ENCODE peak calls at places on chromosomes 2 and 18, in four cellular contexts. S, V, D and H are unnamed samples.

GRCh38 chr2:26942543-26943295 is 27.7 kb upstream of the MAPRE3 start:
- DNase-seq in S (peak), V (peak), D (peak), H (peak)

GRCh38 chr18:74654637-74655036 is 57.0 kb downstream of the ZNF407 start:
- DNase-seq in S (no peak), V (no peak), D (peak), H (no peak)

GRCh38 chr2:86782748-86783147 is 8.0 kb downstream of the CD8A start:
- DNase-seq in S (no peak), V (no peak), D (no peak), H (no peak)

GRCh38 chr2:95721726-95722125 is 129.9 kb downstream of the TRIM43 start:
- DNase-seq in S (no peak), V (no peak), D (no peak), H (no peak)

GRCh38 chr2:127702395-127703009 is 1.2 kb downstream of the SFT2D3 start:
- DNase-seq in S (no peak), V (no peak), D (no peak), H (no peak)

GRCh38 chr18:38427234-38427633 is 861.6 kb upstream of the CELF4 start:
- DNase-seq in S (no peak), V (peak), D (no peak), H (no peak)

GRCh38 chr18:50099725-50100414 is 95.1 kb downstream of the MYO5B start:
- DNase-seq in S (no peak), V (no peak), D (peak), H (peak)

GRCh38 chr2:173759959-173760358 is 205.2 kb downstream of the SP3 start:
- DNase-seq in S (no peak), V (no peak), D (no peak), H (no peak)

GRCh38 chr2:179460530-179460929 is 195.9 kb upstream of the SESTD1 start:
- DNase-seq in S (no peak), V (peak), D (peak), H (peak)

GRCh38 chr2:158936978-158937377 is 31.5 kb upstream of the TANC1 start:
- DNase-seq in S (no peak), V (no peak), D (peak), H (peak)

GRCh38 chr2:199147216-199147615 is 310.5 kb downstream of the SATB2 start:
- DNase-seq in S (no peak), V (no peak), D (no peak), H (no peak)

GRCh38 chr18:10406172-10406663 is 48.2 kb upstream of the APCDD1 start:
- DNase-seq in S (no peak), V (peak), D (no peak), H (no peak)

GRCh38 chr2:207135801-207136457 is 29.8 kb downstream of the KLF7 start:
- DNase-seq in S (no peak), V (no peak), D (no peak), H (no peak)

GRCh38 chr2:133788391-133788790 is 220.1 kb upstream of the NCKAP5 start:
- DNase-seq in S (no peak), V (no peak), D (peak), H (no peak)

GRCh38 chr18:48226401-48226800 is 182.8 kb downstream of the ZBTB7C start:
- DNase-seq in S (no peak), V (no peak), D (no peak), H (peak)

GRCh38 chr2:143192085-143192484 is 62.9 kb downstream of the ARHGAP15 start:
- DNase-seq in S (no peak), V (no peak), D (no peak), H (no peak)

GRCh38 chr2:67649331-67650071 is 252.4 kb downstream of the ETAA1 start:
- DNase-seq in S (no peak), V (peak), D (peak), H (no peak)

GRCh38 chr2:144801325-144801724 is 281.4 kb upstream of the ZEB2 start:
- DNase-seq in S (no peak), V (no peak), D (peak), H (no peak)

GRCh38 chr2:76296400-76296799 is 585.7 kb upstream of the GCFC2 start:
- DNase-seq in S (no peak), V (no peak), D (no peak), H (no peak)

GRCh38 chr2:32723467-32724079 is 95.7 kb downstream of the TTC27 start:
- DNase-seq in S (no peak), V (no peak), D (no peak), H (no peak)

GRCh38 chr2:133140620-133141019 is 427.6 kb downstream of the NCKAP5 start:
- DNase-seq in S (no peak), V (no peak), D (no peak), H (no peak)

GRCh38 chr2:105570326-105570725 is 171.5 kb upstream of the FHL2 start:
- DNase-seq in S (no peak), V (no peak), D (no peak), H (no peak)

GRCh38 chr2:3667151-3667631 is 9.2 kb downstream of the ALLC start:
- DNase-seq in S (peak), V (no peak), D (peak), H (peak)

GRCh38 chr2:148965596-148966431 is 72.7 kb upstream of the LYPD6B start:
- DNase-seq in S (no peak), V (no peak), D (no peak), H (no peak)

GRCh38 chr2:216936954-216937357 is 77.1 kb upstream of the TNP1 start:
- DNase-seq in S (no peak), V (no peak), D (no peak), H (peak)

GRCh38 chr18:52615321-52615720 is 275.3 kb downstream of the DCC start:
- DNase-seq in S (no peak), V (peak), D (no peak), H (no peak)

GRCh38 chr18:79121746-79122474 is 52.7 kb downstream of the ATP9B start:
- DNase-seq in S (no peak), V (no peak), D (peak), H (peak)

GRCh38 chr2:30341500-30342267 is 105.4 kb upstream of the LCLAT1 start:
- DNase-seq in S (no peak), V (no peak), D (no peak), H (no peak)

GRCh38 chr2:237998530-237998929 is 31.7 kb downstream of the UBE2F start:
- DNase-seq in S (no peak), V (no peak), D (peak), H (peak)

GRCh38 chr2:112693596-112693995 is 27.2 kb upstream of the NT5DC4 start:
- DNase-seq in S (peak), V (no peak), D (no peak), H (no peak)

GRCh38 chr2:223019987-223020717 is 31.8 kb upstream of the KCNE4 start:
- DNase-seq in S (no peak), V (no peak), D (no peak), H (no peak)

GRCh38 chr18:75309564-75309963 is 99.0 kb downstream of the TSHZ1 start:
- DNase-seq in S (no peak), V (peak), D (no peak), H (no peak)

GRCh38 chr2:215598376-215598975 is 162.6 kb upstream of the FN1 start:
- DNase-seq in S (no peak), V (no peak), D (peak), H (peak)

GRCh38 chr18:54147439-54147838 is 77.0 kb downstream of the MBD2 start:
- DNase-seq in S (no peak), V (no peak), D (no peak), H (no peak)

GRCh38 chr2:15783489-15783888 is 156.9 kb upstream of the MYCN start:
- DNase-seq in S (no peak), V (no peak), D (no peak), H (no peak)

GRCh38 chr2:15782769-15783294 is 157.5 kb upstream of the MYCN start:
- DNase-seq in S (no peak), V (no peak), D (no peak), H (no peak)

GRCh38 chr2:15780912-15781574 is 159.3 kb upstream of the MYCN start:
- DNase-seq in S (no peak), V (peak), D (no peak), H (no peak)

GRCh38 chr2:15780234-15780633 is 160.1 kb upstream of the MYCN start:
- DNase-seq in S (no peak), V (no peak), D (no peak), H (no peak)

DNA sequence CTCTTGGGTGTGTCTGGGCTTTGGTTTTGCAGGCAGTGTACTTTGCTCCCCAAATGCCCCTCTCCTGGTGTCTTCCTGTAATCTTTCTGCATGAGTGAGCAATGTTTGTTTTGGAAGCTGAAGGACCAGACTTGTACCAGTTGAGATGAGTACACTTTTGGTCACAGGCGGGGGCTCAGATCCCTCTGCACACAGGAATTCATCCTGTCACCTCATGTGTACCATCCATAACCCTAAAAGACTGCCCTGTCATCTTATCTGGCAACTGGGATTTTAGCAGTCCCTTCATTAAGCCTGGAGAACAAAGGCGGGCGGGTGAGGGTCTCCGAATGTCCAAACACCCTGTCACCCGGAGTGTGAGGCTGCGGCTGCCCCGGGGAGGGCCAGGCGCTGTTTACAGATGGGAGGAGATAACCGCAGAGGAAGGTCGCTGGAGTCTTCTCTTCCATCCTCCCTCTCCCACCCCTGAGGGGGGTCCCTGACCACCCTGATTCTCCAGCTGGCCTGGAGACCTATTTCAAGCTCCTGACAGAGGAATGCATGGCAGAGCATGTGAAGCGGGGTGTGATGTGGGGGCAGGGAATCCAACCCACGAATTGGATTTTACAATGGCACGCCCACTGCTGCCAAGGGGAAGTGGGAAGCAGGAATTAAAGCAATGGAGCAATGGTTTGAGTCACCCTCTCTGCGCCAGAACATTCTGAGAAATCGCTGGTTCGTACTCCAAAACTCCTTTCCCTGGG is 158.2 kb upstream of the MYCN start:
- DNase-seq in S (no peak), V (no peak), D (no peak), H (no peak)
- H3K4me2 ChIP-seq in S (no peak), V (no peak), D (no peak), H (no peak)

DNA sequence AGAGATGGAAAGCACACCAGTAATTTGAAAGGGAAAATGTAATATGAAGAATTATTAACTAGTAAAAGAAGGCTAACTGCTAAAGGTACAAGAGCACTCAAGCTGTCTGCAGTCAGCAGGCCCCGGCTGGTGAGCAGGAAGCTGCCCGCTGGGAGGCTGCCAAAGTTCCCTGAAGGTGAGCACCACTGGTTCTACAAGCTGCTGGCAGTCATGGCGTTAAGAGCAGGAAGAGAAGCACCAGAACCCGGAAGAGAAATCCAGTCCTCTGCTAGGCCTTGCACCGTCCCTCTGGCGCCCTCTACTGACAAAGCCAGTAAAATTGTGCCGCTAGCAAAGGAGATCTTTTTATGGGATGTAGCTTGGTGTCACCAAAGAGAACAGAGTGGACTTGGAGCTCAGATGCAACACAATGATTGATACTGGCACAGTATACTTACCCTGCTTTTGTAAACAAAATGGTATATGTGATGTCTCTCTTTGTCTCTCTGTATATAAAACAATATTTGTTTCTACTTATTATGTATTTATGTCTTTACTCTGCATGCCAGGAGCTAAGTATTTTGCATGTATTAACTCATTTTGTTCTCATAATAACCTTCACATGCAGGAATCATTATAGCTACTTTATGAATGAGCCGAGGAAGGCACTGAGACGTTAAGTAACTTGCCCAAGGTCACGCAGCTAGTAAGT is 28.1 kb upstream of the CASP8 start:
- DNase-seq in S (peak), V (peak), D (peak), H (peak)
- H3K9ac ChIP-seq in S (no peak), V (peak), D (peak), H (no peak)

GRCh38 chr18:46413684-46414083 is 243.3 kb downstream of the LOXHD1 start:
- DNase-seq in S (no peak), V (no peak), D (peak), H (no peak)

GRCh38 chr18:46411862-46412690 is 244.9 kb downstream of the LOXHD1 start:
- DNase-seq in S (no peak), V (peak), D (no peak), H (peak)

GRCh38 chr18:46411191-46411590 is 245.8 kb downstream of the LOXHD1 start:
- DNase-seq in S (no peak), V (no peak), D (no peak), H (no peak)

GRCh38 chr18:46414863-46415262 is 242.2 kb downstream of the LOXHD1 start:
- DNase-seq in S (no peak), V (peak), D (no peak), H (no peak)

DNA sequence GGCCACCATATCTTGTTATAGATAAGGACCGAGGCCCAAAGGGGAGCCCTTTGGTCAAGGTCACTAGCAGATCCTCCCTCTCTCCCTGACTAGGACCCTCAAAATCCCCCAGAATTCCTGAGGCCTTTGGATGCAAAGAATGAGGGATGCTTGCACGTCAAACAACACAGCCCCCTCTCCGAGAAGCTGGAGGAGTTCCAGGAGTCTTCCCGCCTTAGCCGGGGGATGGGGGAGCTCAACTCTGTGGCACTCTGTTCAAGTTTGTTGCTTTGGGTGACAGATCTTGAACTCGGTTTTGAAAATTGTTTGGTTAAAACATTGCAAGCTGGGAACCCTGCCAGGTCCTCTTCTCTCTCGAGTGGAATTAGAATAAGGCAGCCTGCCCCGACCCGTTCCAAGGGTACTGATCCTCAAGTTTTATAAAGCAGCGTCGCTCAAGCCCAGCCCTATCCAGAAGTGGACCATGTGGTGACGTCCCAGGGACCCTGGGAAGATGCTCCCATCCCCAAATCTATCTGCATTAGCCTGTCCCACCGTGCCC is 244.1 kb downstream of the LOXHD1 start:
- DNase-seq in S (no peak), V (no peak), D (no peak), H (no peak)
- H3K4me3 ChIP-seq in S (no peak), V (no peak), D (no peak), H (no peak)

DNA sequence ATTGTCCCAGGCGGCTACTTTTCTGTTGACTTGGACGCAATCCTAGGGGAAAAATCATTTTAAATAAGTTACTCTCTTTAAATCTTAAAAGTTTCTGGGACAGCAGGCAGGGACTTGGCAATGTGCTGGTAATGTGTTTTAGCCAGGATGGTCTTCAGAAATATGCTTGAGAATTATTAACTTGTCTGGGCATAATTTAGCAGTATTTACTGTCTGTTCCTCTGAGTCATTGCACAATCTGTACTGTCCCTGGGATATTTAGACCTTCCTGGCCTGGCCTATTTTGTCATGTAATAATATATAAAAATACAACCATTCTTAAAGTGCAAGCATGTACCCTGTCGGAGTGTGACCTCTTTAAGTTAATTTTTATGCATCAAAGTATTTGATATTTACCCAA is 388.6 kb upstream of the FANCL start:
- DNase-seq in S (no peak), V (no peak), D (no peak), H (peak)
- H3K4me2 ChIP-seq in S (no peak), V (no peak), D (no peak), H (peak)